ENCODE peak calls at places on chromosomes 7 and 10, in four cellular contexts. One of them, this sample, is unnamed.

GRCh38 chr7:138538518-138538917 is 78.5 kb downstream of the TRIM24 start:
- DNase-seq in GM12878: no peak
- DNase-seq in HepG2: no peak
- DNase-seq in K562: no peak
- DNase-seq in this sample: no peak

GRCh38 chr10:71970869-71971268 is 6.7 kb downstream of the CHST3 start:
- DNase-seq in K562: no peak
- DNase-seq in GM12878: no peak
- DNase-seq in HepG2: no peak
- DNase-seq in this sample: no peak

GRCh38 chr10:13930123-13930522 is 343.4 kb downstream of the PRPF18 start:
- DNase-seq in HepG2: no peak
- DNase-seq in GM12878: no peak
- DNase-seq in K562: peak; percentile 41
- DNase-seq in this sample: no peak

GRCh38 chr10:79047875-79048638 is 20.7 kb upstream of the ZMIZ1 start:
- DNase-seq in K562: peak; percentile 85
- DNase-seq in GM12878: no peak
- DNase-seq in HepG2: no peak
- DNase-seq in this sample: no peak

GRCh38 chr7:136964347-136964746 is 95.9 kb downstream of the CHRM2 start:
- DNase-seq in GM12878: no peak
- DNase-seq in K562: no peak
- DNase-seq in HepG2: no peak
- DNase-seq in this sample: no peak

GRCh38 chr10:130380056-130380455 is 243.9 kb downstream of the GLRX3 start:
- DNase-seq in K562: no peak
- DNase-seq in HepG2: no peak
- DNase-seq in GM12878: no peak
- DNase-seq in this sample: no peak

GRCh38 chr7:132758983-132759382 is 182.7 kb upstream of the PLXNA4 start:
- DNase-seq in GM12878: no peak
- DNase-seq in K562: no peak
- DNase-seq in HepG2: no peak
- DNase-seq in this sample: no peak

GRCh38 chr7:29189743-29190201 is 4.8 kb upstream of the CHN2 start:
- DNase-seq in HepG2: peak; percentile 74
- DNase-seq in K562: peak; percentile 38
- DNase-seq in GM12878: no peak
- DNase-seq in this sample: peak; percentile 97

GRCh38 chr7:378041-378420 is 88.1 kb downstream of the FOXL3 start:
- DNase-seq in GM12878: no peak
- DNase-seq in HepG2: no peak
- DNase-seq in K562: no peak
- DNase-seq in this sample: peak; percentile 4

GRCh38 chr10:52652431-52653220 is 120.0 kb downstream of the MBL2 start:
- DNase-seq in GM12878: no peak
- DNase-seq in K562: no peak
- DNase-seq in HepG2: no peak
- DNase-seq in this sample: no peak

GRCh38 chr10:63549810-63550209 is 28.6 kb downstream of the REEP3 start:
- DNase-seq in HepG2: no peak
- DNase-seq in GM12878: no peak
- DNase-seq in K562: no peak
- DNase-seq in this sample: no peak

GRCh38 chr10:105473170-105473569 is 832.1 kb downstream of the SORCS3 start:
- DNase-seq in K562: no peak
- DNase-seq in HepG2: no peak
- DNase-seq in GM12878: no peak
- DNase-seq in this sample: no peak

GRCh38 chr7:618539-619355 is 99.1 kb upstream of the PDGFA start:
- DNase-seq in K562: no peak
- DNase-seq in HepG2: peak; percentile 91
- DNase-seq in GM12878: no peak
- DNase-seq in this sample: no peak

GRCh38 chr7:99368750-99369389 is 5.7 kb upstream of the ARPC1B start:
- DNase-seq in GM12878: no peak
- DNase-seq in HepG2: no peak
- DNase-seq in K562: no peak
- DNase-seq in this sample: no peak

GRCh38 chr7:821688-822087 is 10.6 kb upstream of the SUN1 start:
- DNase-seq in HepG2: no peak
- DNase-seq in K562: no peak
- DNase-seq in GM12878: no peak
- DNase-seq in this sample: no peak

GRCh38 chr10:34792881-34793280 is 22.2 kb downstream of the PARD3 start:
- DNase-seq in K562: no peak
- DNase-seq in HepG2: no peak
- DNase-seq in GM12878: no peak
- DNase-seq in this sample: no peak

GRCh38 chr7:29248713-29249382 is 54.3 kb downstream of the CHN2 start:
- DNase-seq in HepG2: peak; percentile 88
- DNase-seq in GM12878: no peak
- DNase-seq in K562: no peak
- DNase-seq in this sample: no peak

GRCh38 chr7:149859881-149860280 is 13.9 kb upstream of the ATP6V0E2 start:
- DNase-seq in K562: no peak
- DNase-seq in HepG2: no peak
- DNase-seq in GM12878: no peak
- DNase-seq in this sample: no peak

GRCh38 chr7:21383833-21384220 is 44.1 kb upstream of the SP4 start:
- DNase-seq in K562: no peak
- DNase-seq in HepG2: no peak
- DNase-seq in GM12878: no peak
- DNase-seq in this sample: no peak

GRCh38 chr7:131574741-131575140 is 18.3 kb upstream of the PODXL start:
- DNase-seq in GM12878: no peak
- DNase-seq in K562: no peak
- DNase-seq in HepG2: no peak
- DNase-seq in this sample: no peak

GRCh38 chr10:93319855-93320254 is 162.3 kb downstream of the MYOF start:
- DNase-seq in HepG2: no peak
- DNase-seq in GM12878: no peak
- DNase-seq in K562: no peak
- DNase-seq in this sample: no peak

GRCh38 chr10:100359529-100360150 is 12.6 kb downstream of the SCD start:
- DNase-seq in HepG2: peak; percentile 79
- DNase-seq in K562: peak; percentile 17
- DNase-seq in GM12878: no peak
- DNase-seq in this sample: no peak

GRCh38 chr7:47153571-47153970 is 428.3 kb downstream of the TNS3 start:
- DNase-seq in HepG2: peak; percentile 13
- DNase-seq in K562: no peak
- DNase-seq in GM12878: no peak
- DNase-seq in this sample: peak; percentile 73

GRCh38 chr10:89032141-89032814 is 41.7 kb downstream of the FAS start:
- DNase-seq in K562: no peak
- DNase-seq in GM12878: peak; percentile 28
- DNase-seq in HepG2: no peak
- DNase-seq in this sample: no peak

GRCh38 chr10:17249820-17250219 is 21.8 kb downstream of the VIM start:
- DNase-seq in GM12878: no peak
- DNase-seq in HepG2: no peak
- DNase-seq in K562: peak; percentile 20
- DNase-seq in this sample: no peak

GRCh38 chr7:79982151-79982770 is 152.4 kb upstream of the GNAI1 start:
- DNase-seq in GM12878: no peak
- DNase-seq in K562: no peak
- DNase-seq in HepG2: no peak
- DNase-seq in this sample: no peak

GRCh38 chr10:28496481-28496961 is 36.4 kb upstream of the WAC start:
- DNase-seq in GM12878: no peak
- DNase-seq in K562: no peak
- DNase-seq in HepG2: peak; percentile 15
- DNase-seq in this sample: no peak

GRCh38 chr7:98211221-98211675 is at the start of gene BHLHA15:
- DNase-seq in K562: peak; percentile 75
- DNase-seq in HepG2: peak; percentile 24
- DNase-seq in GM12878: no peak
- DNase-seq in this sample: peak; percentile 63

GRCh38 chr10:21083861-21084260 is 186.8 kb upstream of the NEBL start:
- DNase-seq in K562: no peak
- DNase-seq in HepG2: no peak
- DNase-seq in GM12878: no peak
- DNase-seq in this sample: no peak

GRCh38 chr7:152522551-152522950 is 86.7 kb upstream of the KMT2C start:
- DNase-seq in HepG2: no peak
- DNase-seq in K562: no peak
- DNase-seq in GM12878: no peak
- DNase-seq in this sample: no peak

GRCh38 chr10:27390681-27391080 is 113.4 kb upstream of the RAB18 start:
- DNase-seq in K562: no peak
- DNase-seq in HepG2: no peak
- DNase-seq in GM12878: no peak
- DNase-seq in this sample: no peak

GRCh38 chr7:69708857-69709256 is 110.6 kb downstream of the AUTS2 start:
- DNase-seq in HepG2: no peak
- DNase-seq in K562: no peak
- DNase-seq in GM12878: no peak
- DNase-seq in this sample: no peak

GRCh38 chr10:78968300-78968943 is 100.3 kb upstream of the ZMIZ1 start:
- DNase-seq in GM12878: no peak
- DNase-seq in HepG2: no peak
- DNase-seq in K562: no peak
- DNase-seq in this sample: no peak

GRCh38 chr7:127822822-127823508 is 171.0 kb downstream of the SND1 start:
- DNase-seq in K562: peak; percentile 61
- DNase-seq in GM12878: no peak
- DNase-seq in HepG2: no peak
- DNase-seq in this sample: no peak

GRCh38 chr10:50574305-50574704 is 49.5 kb downstream of the SGMS1 start:
- DNase-seq in K562: no peak
- DNase-seq in GM12878: no peak
- DNase-seq in HepG2: no peak
- DNase-seq in this sample: no peak

GRCh38 chr10:114507449-114507848 is 103.1 kb upstream of the AFAP1L2 start:
- DNase-seq in GM12878: no peak
- DNase-seq in HepG2: no peak
- DNase-seq in K562: no peak
- DNase-seq in this sample: no peak

DNA sequence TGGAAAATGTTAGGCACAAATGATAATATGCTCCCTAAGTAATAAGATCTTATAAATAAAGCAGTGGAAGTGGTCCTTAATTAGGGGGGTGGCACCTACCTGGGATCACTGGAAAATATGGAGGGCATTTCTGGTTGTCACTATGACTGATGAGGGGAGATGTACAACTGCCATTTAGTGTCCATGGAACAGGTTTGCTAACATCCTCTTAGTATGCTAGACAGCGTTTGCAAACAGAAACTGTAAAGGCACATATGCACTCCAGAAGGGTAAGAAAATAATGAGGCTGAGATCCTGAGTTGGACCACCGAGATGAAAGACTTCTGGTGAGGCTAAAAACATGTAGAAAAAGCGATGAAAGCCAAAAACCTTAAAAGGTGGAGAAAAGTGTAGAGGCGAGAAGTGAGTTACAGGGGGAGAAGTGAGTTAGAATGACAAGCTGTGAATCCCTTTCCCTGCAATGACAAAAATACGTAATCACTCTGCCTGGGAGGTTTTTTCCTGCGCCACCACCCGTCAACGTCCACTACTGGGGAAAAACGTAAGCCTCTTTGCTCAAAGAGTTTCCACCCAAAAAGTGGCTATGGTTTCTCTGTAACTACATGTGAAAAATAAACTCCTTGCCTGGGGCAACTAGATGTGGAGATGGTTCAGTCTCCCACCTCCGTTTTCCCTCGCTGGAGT is 769 bp downstream of the KRIT1 start:
- DNase-seq in K562: no peak
- DNase-seq in HepG2: no peak
- DNase-seq in GM12878: no peak
- DNase-seq in this sample: no peak
- TF ChIP-seq CTCF in K562: peak; percentile 13
- TF ChIP-seq CTCF in HepG2: no peak
- TF ChIP-seq CTCF in GM12878: no peak
- TF ChIP-seq CTCF in this sample: no peak

DNA sequence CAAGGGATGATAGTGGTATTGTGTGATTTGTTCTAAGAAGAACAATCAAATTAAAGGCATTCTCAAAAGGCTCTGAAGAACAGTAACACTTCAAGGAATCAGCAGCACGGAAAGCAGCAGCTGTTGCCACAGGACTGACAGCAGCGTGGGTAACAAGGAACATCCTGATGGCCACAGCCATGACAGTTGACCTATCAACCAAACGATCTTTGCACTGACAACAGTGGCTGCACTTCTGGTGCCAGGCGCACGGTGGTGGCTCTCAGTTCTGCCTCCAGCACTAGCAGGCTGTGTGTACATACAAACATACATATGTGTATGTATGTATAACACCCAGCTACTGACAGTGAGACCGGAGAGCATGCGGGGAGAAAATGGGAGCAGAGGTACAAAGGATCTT is 114.2 kb downstream of the ZFAND4 start:
- DNase-seq in K562: no peak
- DNase-seq in HepG2: peak; percentile 50
- DNase-seq in GM12878: no peak
- DNase-seq in this sample: no peak
- TF ChIP-seq CBFB in K562: no peak
- TF ChIP-seq CBFB in HepG2: no peak
- TF ChIP-seq CBFB in GM12878: no peak
- TF ChIP-seq CBFB in this sample: no peak

GRCh38 chr7:20344396-20344795 is 13.7 kb downstream of the ITGB8 start:
- DNase-seq in K562: no peak
- DNase-seq in HepG2: no peak
- DNase-seq in GM12878: no peak
- DNase-seq in this sample: no peak
- TF ChIP-seq NR2C2 in K562: no peak
- TF ChIP-seq NR2C2 in HepG2: no peak
- TF ChIP-seq NR2C2 in GM12878: no peak
- TF ChIP-seq NR2C2 in this sample: no peak

DNA sequence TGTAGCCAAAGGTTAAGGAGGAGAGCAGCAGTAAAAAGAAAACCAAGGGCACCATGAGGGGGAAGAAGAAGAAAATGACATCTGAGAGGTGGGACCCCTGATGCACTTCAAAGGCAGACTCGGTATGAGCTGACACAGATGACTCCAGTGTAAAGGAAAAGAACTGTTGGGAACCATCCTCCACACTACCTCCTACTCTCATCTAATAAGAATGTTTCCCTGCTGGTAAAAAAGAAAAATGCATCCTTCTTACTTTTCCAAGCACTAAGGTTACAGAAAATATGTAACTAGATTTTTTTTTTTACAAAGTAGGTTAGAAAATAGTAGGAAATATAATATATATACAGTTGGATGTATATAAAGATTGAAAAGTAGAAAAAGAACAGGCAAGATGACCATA is 16.9 kb downstream of the TAS2R41 start:
- DNase-seq in K562: no peak
- DNase-seq in GM12878: no peak
- DNase-seq in HepG2: no peak
- DNase-seq in this sample: no peak
- TF ChIP-seq CTCF in K562: no peak
- TF ChIP-seq CTCF in GM12878: no peak
- TF ChIP-seq CTCF in HepG2: no peak
- TF ChIP-seq CTCF in this sample: no peak

GRCh38 chr10:62031522-62031921 is 130.0 kb downstream of the ARID5B start:
- DNase-seq in K562: no peak
- DNase-seq in HepG2: no peak
- DNase-seq in GM12878: no peak
- DNase-seq in this sample: no peak
- TF ChIP-seq CBFB in K562: no peak
- TF ChIP-seq CBFB in HepG2: no peak
- TF ChIP-seq CBFB in GM12878: no peak
- TF ChIP-seq CBFB in this sample: no peak

This sample was measured in WTC11.